ENCODE peak calls at places on chromosomes 16 and 17, in six cellular contexts. S is stimulated activated CD4-positive, alpha-beta T cell treated with anti-CD3 and anti-CD28 coated beads, Interleukin-4, amount 100 ng/mL, for 24 hours; Z is HEK293T; U is heart right ventricle; M is GDM1; K is anterior cingulate cortex. H is an unnamed sample.
A peak's percentile ranks its signal among the peaks of the same experiment; 100 is the strongest.

GRCh38 chr17:64087252-64088005 is 42.5 kb downstream of the ERN1 start:
- DNase-seq in S (no peak), Z (no peak), U (no peak), M (no peak), K (no peak), H (no peak)

GRCh38 chr17:48909796-48910195 is 1.6 kb downstream of the UBE2Z start:
- DNase-seq in S (no peak), Z (no peak), U (no peak), M (no peak), K (no peak), H (no peak)

GRCh38 chr17:34177642-34178041 is 77.4 kb upstream of the CCL2 start:
- DNase-seq in S (no peak), Z (no peak), U (no peak), M (no peak), K (no peak), H (no peak)

GRCh38 chr17:57498443-57498842 is 242.1 kb downstream of the MSI2 start:
- DNase-seq in S (no peak), Z (no peak), U (no peak), M (no peak), K (no peak), H (no peak)

GRCh38 chr17:82909322-82909904 is 69.6 kb upstream of the ZNF750 start:
- DNase-seq in S (no peak), Z (no peak), U (no peak), M (no peak), K (no peak), H (no peak)

GRCh38 chr17:78736526-78737079 is 45.5 kb downstream of the CYTH1 start:
- DNase-seq in S (peak; percentile 69), Z (peak; percentile 79), U (peak; percentile 79), M (peak; percentile 80), K (no peak), H (no peak)

GRCh38 chr17:49951362-49952080 is 17.5 kb upstream of the DLX4 start:
- DNase-seq in S (no peak), Z (no peak), U (no peak), M (no peak), K (no peak), H (no peak)

GRCh38 chr17:37111329-37111728 is 162.6 kb downstream of the AATF start:
- DNase-seq in S (no peak), Z (no peak), U (no peak), M (no peak), K (no peak), H (no peak)

GRCh38 chr16:48958681-48959080 is 323.0 kb downstream of the CBLN1 start:
- DNase-seq in S (no peak), Z (no peak), U (peak; percentile 14), M (no peak), K (no peak), H (no peak)

GRCh38 chr17:57447357-57448019 is 191.2 kb downstream of the MSI2 start:
- DNase-seq in S (no peak), Z (no peak), U (no peak), M (no peak), K (no peak), H (no peak)

GRCh38 chr16:16150117-16150877 is 73.0 kb downstream of the ABCC6 start:
- DNase-seq in S (no peak), Z (no peak), U (peak; percentile 75), M (no peak), K (peak; percentile 21), H (no peak)

GRCh38 chr17:59618894-59619312 is 792 bp upstream of the CLTC start:
- DNase-seq in S (peak; percentile 95), Z (no peak), U (peak; percentile 93), M (no peak), K (no peak), H (no peak)

GRCh38 chr17:67139784-67140665 is 95.7 kb downstream of the CACNG1 start:
- DNase-seq in S (no peak), Z (no peak), U (no peak), M (no peak), K (no peak), H (no peak)

GRCh38 chr17:73706858-73707257 is 62.6 kb upstream of the SDK2 start:
- DNase-seq in S (no peak), Z (no peak), U (no peak), M (no peak), K (no peak), H (no peak)

GRCh38 chr16:81767987-81768592 is 11.0 kb upstream of the PLCG2 start:
- DNase-seq in S (no peak), Z (no peak), U (no peak), M (no peak), K (no peak), H (no peak)

GRCh38 chr16:48479955-48480354 is 94.7 kb upstream of the SIAH1 start:
- DNase-seq in S (no peak), Z (no peak), U (no peak), M (no peak), K (no peak), H (no peak)

GRCh38 chr16:15928261-15929104 is 20.9 kb upstream of the ABCC1 start:
- DNase-seq in S (no peak), Z (no peak), U (no peak), M (no peak), K (no peak), H (no peak)

GRCh38 chr16:54657058-54657708 is 273.5 kb upstream of the IRX5 start:
- DNase-seq in S (no peak), Z (no peak), U (no peak), M (no peak), K (no peak), H (no peak)

GRCh38 chr16:78816499-78817441 is 717.3 kb downstream of the WWOX start:
- DNase-seq in S (no peak), Z (no peak), U (peak; percentile 28), M (no peak), K (no peak), H (no peak)

H was measured in endothelial cell.